ENCODE peak calls at places on chromosomes 3 and 15, in ten cellular contexts. W is CD4-positive, alpha-beta memory T cell; Z is HFF-Myc; N is tibial artery; B is AG09309; X is DND-41; M is coronary artery; R is A549; L is IMR-90; Q is ascending aorta. T is an unnamed sample.

GRCh38 chr3:16177962-16178627 is 3.6 kb downstream of the GALNT15 start:
- DNase-seq in B (peak), X (peak), W (peak), M (peak), Q (no peak), R (peak), Z (peak), N (peak), L (peak), T (peak)

GRCh38 chr15:95558131-95558530 is 772.4 kb upstream of the NR2F2 start:
- DNase-seq in X (no peak), W (no peak), Z (no peak), L (peak), Q (no peak), N (no peak), R (peak), B (no peak), M (no peak), T (no peak)

GRCh38 chr3:110849060-110849459 is 222.6 kb upstream of the NECTIN3 start:
- DNase-seq in N (no peak), B (no peak), X (no peak), Z (no peak), W (no peak), Q (no peak), R (no peak), M (no peak), L (no peak), T (no peak)

GRCh38 chr3:56691165-56692000 is 8.3 kb upstream of the TASOR start:
- DNase-seq in Q (no peak), M (no peak), Z (no peak), N (no peak), B (no peak), L (peak), R (peak), X (no peak), W (no peak), T (no peak)

GRCh38 chr3:109685084-109686079 is 348.0 kb upstream of the DPPA4 start:
- DNase-seq in R (peak), X (no peak), Z (peak), Q (peak), W (no peak), B (peak), N (peak), L (peak), M (peak), T (no peak)

GRCh38 chr3:143134446-143134845 is 14.9 kb downstream of the CHST2 start:
- DNase-seq in M (no peak), L (no peak), R (no peak), W (no peak), N (no peak), Z (no peak), X (no peak), B (no peak), Q (no peak), T (no peak)

GRCh38 chr3:121942116-121942786 is 48.0 kb downstream of the SLC15A2 start:
- DNase-seq in R (no peak), W (no peak), M (no peak), X (no peak), Z (no peak), B (no peak), L (peak), Q (no peak), N (no peak), T (no peak)

GRCh38 chr3:113495035-113495434 is 19.9 kb downstream of the SPICE1 start:
- DNase-seq in L (peak), Z (no peak), Q (no peak), R (peak), N (no peak), X (peak), W (peak), M (no peak), B (no peak), T (peak)

GRCh38 chr15:77481670-77482069 is 61.0 kb downstream of the HMG20A start:
- DNase-seq in L (no peak), M (no peak), R (no peak), W (no peak), Q (no peak), N (no peak), X (no peak), Z (no peak), B (no peak), T (no peak)

GRCh38 chr3:134931045-134931775 is 136.2 kb downstream of the EPHB1 start:
- DNase-seq in X (no peak), Z (no peak), Q (no peak), M (no peak), N (no peak), W (no peak), B (no peak), L (no peak), R (no peak), T (no peak)

GRCh38 chr3:115436767-115437301 is 186.5 kb upstream of the GAP43 start:
- DNase-seq in N (no peak), Q (no peak), B (peak), X (no peak), W (no peak), L (peak), R (peak), M (no peak), Z (peak), T (no peak)

GRCh38 chr15:66151809-66152208 is 101.7 kb downstream of the MEGF11 start:
- DNase-seq in Z (no peak), Q (no peak), R (peak), X (no peak), M (no peak), N (no peak), W (no peak), L (no peak), B (no peak), T (no peak)
- H3K4me3 ChIP-seq in Z (no peak), Q (no peak), R (no peak), X (no peak), M (no peak), N (no peak), W (no peak), L (no peak), B (no peak), T (no peak)

GRCh38 chr3:9710174-9710739 is 6.6 kb downstream of the CPNE9 start:
- DNase-seq in R (no peak), X (no peak), M (no peak), L (no peak), W (no peak), B (no peak), Q (no peak), N (no peak), Z (no peak), T (no peak)
- H3K4me3 ChIP-seq in R (no peak), X (no peak), M (no peak), L (no peak), W (no peak), B (no peak), Q (no peak), N (no peak), Z (no peak), T (no peak)

GRCh38 chr3:64341355-64341754 is 116.1 kb upstream of the PRICKLE2 start:
- DNase-seq in L (peak), Q (no peak), Z (no peak), N (no peak), W (no peak), R (no peak), X (no peak), B (no peak), M (no peak), T (no peak)
- H3K4me3 ChIP-seq in L (no peak), Q (no peak), Z (no peak), N (no peak), W (no peak), R (no peak), X (no peak), B (no peak), M (no peak), T (no peak)

DNA sequence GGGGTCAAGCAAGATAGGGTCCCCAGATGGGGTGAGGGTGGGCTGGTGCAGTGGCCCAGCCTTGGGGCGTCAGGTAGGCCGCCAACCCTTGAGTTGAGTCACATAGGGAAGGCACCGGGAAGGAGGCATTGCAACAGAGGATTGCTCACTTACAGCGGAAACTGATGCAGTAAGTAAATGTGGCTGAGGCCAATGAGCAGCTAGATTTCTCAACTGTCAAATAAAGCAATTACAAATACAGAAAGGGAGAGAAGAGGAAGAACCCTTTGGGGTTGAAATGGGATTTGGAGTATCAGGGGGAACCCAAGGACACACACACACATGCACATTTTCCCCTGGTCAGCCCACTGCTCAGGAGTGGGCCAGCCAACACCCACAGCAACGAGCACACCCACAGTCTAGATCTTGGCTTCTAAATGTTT is 44.0 kb downstream of the CHSY1 start:
- DNase-seq in N (peak), X (no peak), L (peak), R (no peak), B (peak), Z (no peak), Q (no peak), M (no peak), W (no peak), T (no peak)
- H3K4me3 ChIP-seq in N (no peak), X (no peak), L (no peak), R (no peak), B (no peak), Z (no peak), Q (no peak), M (no peak), W (no peak), T (no peak)